ENCODE peak calls at places on chromosomes 3 and 15, in four cellular contexts. Q is Calu3; B is stimulated activated naive CD8-positive, alpha-beta T cell treated with anti-CD3 and anti-CD28 coated beads, Interleukin-15, Interleukin-2, amounts not matched to agents 100 U/mL and 50 U/mL, for 24 hours; F is NCI-H510A treated with DMSO at 0.1 percent for 48 hours. U is an unnamed sample.

GRCh38 chr3:110684436-110684835 is 387.2 kb upstream of the NECTIN3 start:
- DNase-seq in B (no peak), F (no peak), Q (no peak), U (no peak)

GRCh38 chr3:47012342-47013230 is 33.1 kb downstream of the NBEAL2 start:
- DNase-seq in B (no peak), Q (no peak), F (no peak), U (peak; percentile 63)

GRCh38 chr3:161108840-161109239 is 3.7 kb upstream of the B3GALNT1 start:
- DNase-seq in F (no peak), B (no peak), Q (no peak), U (no peak)

GRCh38 chr3:168251371-168251770 is 155.6 kb upstream of the GOLIM4 start:
- DNase-seq in Q (no peak), F (no peak), B (no peak), U (no peak)

GRCh38 chr3:42308651-42309050 is 42.7 kb upstream of the CCK start:
- DNase-seq in Q (no peak), B (no peak), F (no peak), U (no peak)

GRCh38 chr3:194340757-194341400 is 10.2 kb downstream of the CPN2 start:
- DNase-seq in Q (no peak), B (no peak), F (no peak), U (no peak)

GRCh38 chr15:56919708-56920637 is 1.5 kb downstream of the TCF12 start:
- DNase-seq in Q (peak; percentile 30), B (peak; percentile 32), F (peak; percentile 19), U (peak; percentile 42)

GRCh38 chr3:194156095-194156494 is 20.1 kb downstream of the HES1 start:
- DNase-seq in F (no peak), B (no peak), Q (no peak), U (no peak)

GRCh38 chr3:141487419-141488345 is 855 bp downstream of the RASA2 start:
- DNase-seq in F (peak; percentile 65), Q (peak; percentile 94), B (peak; percentile 87), U (peak; percentile 84)

GRCh38 chr3:37703633-37704032 is 158.0 kb upstream of the CTDSPL start:
- DNase-seq in Q (no peak), F (no peak), B (no peak), U (no peak)

GRCh38 chr3:22933051-22933450 is 270.1 kb upstream of the UBE2E2 start:
- DNase-seq in B (no peak), F (no peak), Q (no peak), U (no peak)

GRCh38 chr3:45575491-45575923 is 19.0 kb upstream of the LIMD1 start:
- DNase-seq in F (no peak), B (no peak), Q (no peak), U (no peak)

GRCh38 chr3:52028572-52028971 is 27.8 kb downstream of the DUSP7 start:
- DNase-seq in B (no peak), Q (no peak), F (no peak), U (no peak)

GRCh38 chr15:24676431-24676830 is 856 bp downstream of the NPAP1 start:
- DNase-seq in Q (no peak), F (no peak), B (no peak), U (peak; percentile 69)

GRCh38 chr15:51450001-51450400 is 108.5 kb downstream of the GLDN start:
- DNase-seq in B (no peak), F (no peak), Q (peak; percentile 64), U (no peak)

GRCh38 chr3:128878011-128878457 is 1.4 kb upstream of the ACAD9 start:
- DNase-seq in B (no peak), Q (no peak), F (no peak), U (no peak)

GRCh38 chr15:72983812-72984211 is 68.5 kb upstream of the NEO1 start:
- DNase-seq in B (no peak), Q (no peak), F (no peak), U (no peak)

GRCh38 chr3:14148041-14148985 is 23.5 kb downstream of the TMEM43 start:
- DNase-seq in F (no peak), B (no peak), Q (peak; percentile 17), U (no peak)

GRCh38 chr15:84079885-84080777 is 155.4 kb upstream of the GOLGA6L4 start:
- DNase-seq in B (peak; percentile 57), F (peak; percentile 34), Q (no peak), U (no peak)

GRCh38 chr15:28021281-28022039 is 77.7 kb downstream of the OCA2 start:
- DNase-seq in B (peak; percentile 32), F (peak; percentile 64), Q (peak; percentile 0), U (peak; percentile 84)

GRCh38 chr3:57796261-57796660 is 40.2 kb downstream of the SLMAP start:
- DNase-seq in F (no peak), Q (no peak), B (no peak), U (no peak)

GRCh38 chr3:126180477-126181397 is at the start of gene ALDH1L1:
- DNase-seq in B (no peak), F (peak; percentile 55), Q (peak; percentile 85), U (peak; percentile 64)

GRCh38 chr15:68228143-68228970 is 1.2 kb downstream of the CLN6 start:
- DNase-seq in F (peak; percentile 21), B (no peak), Q (no peak), U (no peak)

GRCh38 chr15:96264801-96265515 is 65.5 kb upstream of the NR2F2 start:
- DNase-seq in B (no peak), F (no peak), Q (peak; percentile 71), U (no peak)

GRCh38 chr3:143291826-143292447 is 172.4 kb downstream of the CHST2 start:
- DNase-seq in B (no peak), F (no peak), Q (no peak), U (no peak)

GRCh38 chr3:51944541-51945021 is 2.4 kb downstream of the PARP3 start:
- DNase-seq in F (no peak), B (no peak), Q (no peak), U (no peak)

GRCh38 chr15:40105517-40106202 is 3.0 kb downstream of the BMF start:
- DNase-seq in B (peak; percentile 58), Q (no peak), F (no peak), U (no peak)

GRCh38 chr3:54138937-54139547 is 16.7 kb downstream of the CACNA2D3 start:
- DNase-seq in B (no peak), Q (no peak), F (no peak), U (no peak)